ENCODE peak calls at places on chromosomes 2 and 18, in eight cellular contexts. J, T, W, S, R, H, V and N are unnamed samples.
A peak's percentile ranks its signal among the peaks of the same experiment; 100 is the strongest.

GRCh38 chr18:48801728-48802542 is 148.8 kb downstream of the SMAD7 start:
- DNase-seq in W (no peak), S (no peak), J (no peak), H (no peak), R (peak; percentile 2), T (no peak), V (no peak), N (no peak)

GRCh38 chr2:106649306-106649705 is 162.1 kb downstream of the CD8B2 start:
- DNase-seq in R (no peak), J (no peak), H (no peak), V (no peak), W (no peak), S (no peak), T (no peak), N (no peak)

GRCh38 chr2:237229905-237230304 is 144.2 kb downstream of the COPS8 start:
- DNase-seq in H (no peak), W (no peak), V (no peak), S (no peak), J (no peak), T (no peak), R (no peak), N (no peak)

GRCh38 chr2:15579641-15580040 is 12.0 kb upstream of the DDX1 start:
- DNase-seq in H (no peak), V (no peak), W (peak; percentile 25), J (no peak), R (no peak), T (peak; percentile 41), S (peak; percentile 45), N (no peak)

GRCh38 chr2:227079726-227080125 is 84.3 kb downstream of the COL4A4 start:
- DNase-seq in V (no peak), H (no peak), T (no peak), S (no peak), R (no peak), J (no peak), W (no peak), N (no peak)

GRCh38 chr2:187519419-187520120 is 34.7 kb downstream of the TFPI start:
- DNase-seq in R (peak; percentile 59), S (no peak), V (no peak), W (no peak), H (no peak), J (no peak), T (no peak), N (no peak)

GRCh38 chr2:4673025-4673489 is 969.7 kb downstream of the DCDC2C start:
- DNase-seq in J (no peak), S (no peak), H (no peak), W (peak; percentile 78), V (no peak), T (no peak), R (no peak), N (no peak)

GRCh38 chr2:121480826-121481225 is 49.9 kb upstream of the RNU4ATAC start:
- DNase-seq in W (no peak), H (no peak), V (no peak), S (no peak), T (peak; percentile 72), J (no peak), R (no peak), N (no peak)

GRCh38 chr2:105442056-105442455 is 43.2 kb upstream of the FHL2 start:
- DNase-seq in V (no peak), S (no peak), H (no peak), R (no peak), W (no peak), J (no peak), T (peak; percentile 47), N (no peak)

GRCh38 chr2:219713110-219713509 is 85.7 kb downstream of the SLC4A3 start:
- DNase-seq in V (peak; percentile 64), R (no peak), W (peak; percentile 36), H (no peak), T (peak; percentile 45), S (no peak), J (no peak), N (no peak)

GRCh38 chr2:214587442-214587841 is 176.6 kb downstream of the VWC2L start:
- DNase-seq in V (peak; percentile 7), H (no peak), J (no peak), S (peak; percentile 9), W (peak; percentile 9), R (peak; percentile 49), T (peak; percentile 22), N (no peak)

GRCh38 chr2:214593723-214594122 is 182.9 kb downstream of the VWC2L start:
- DNase-seq in S (no peak), W (peak; percentile 53), J (no peak), H (no peak), T (peak; percentile 38), R (peak; percentile 55), V (no peak), N (no peak)

DNA sequence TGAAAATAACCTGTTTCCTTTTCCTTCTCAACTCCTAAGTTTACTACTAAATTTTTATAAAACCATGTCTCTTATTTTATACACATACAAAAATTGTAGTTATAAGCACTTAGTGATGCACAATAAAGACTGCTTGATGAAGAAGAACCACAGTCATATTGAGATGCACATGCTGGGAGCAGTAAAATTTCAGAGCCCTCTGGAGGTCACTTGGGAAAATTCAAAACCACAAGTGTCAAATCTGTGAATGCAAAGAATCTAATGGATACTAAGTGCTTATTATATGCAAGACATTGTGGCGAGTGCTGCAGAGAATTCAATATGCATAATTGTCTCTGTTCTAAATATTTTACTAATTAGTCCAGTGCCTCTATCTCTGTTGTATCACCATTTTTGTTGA is 180.5 kb downstream of the VWC2L start:
- DNase-seq in R (no peak), T (peak; percentile 15), H (no peak), S (no peak), J (no peak), W (peak; percentile 7), V (no peak), N (no peak)
- TF ChIP-seq CTCF in R (no peak), T (peak; percentile 37), H (no peak), S (no peak), J (no peak), W (peak; percentile 17), V (peak; percentile 43), N (no peak)

GRCh38 chr18:27014841-27015240 is 149.3 kb upstream of the AQP4 start:
- DNase-seq in W (peak; percentile 8), S (no peak), J (no peak), T (no peak), R (no peak), V (no peak), H (no peak), N (no peak)

DNA sequence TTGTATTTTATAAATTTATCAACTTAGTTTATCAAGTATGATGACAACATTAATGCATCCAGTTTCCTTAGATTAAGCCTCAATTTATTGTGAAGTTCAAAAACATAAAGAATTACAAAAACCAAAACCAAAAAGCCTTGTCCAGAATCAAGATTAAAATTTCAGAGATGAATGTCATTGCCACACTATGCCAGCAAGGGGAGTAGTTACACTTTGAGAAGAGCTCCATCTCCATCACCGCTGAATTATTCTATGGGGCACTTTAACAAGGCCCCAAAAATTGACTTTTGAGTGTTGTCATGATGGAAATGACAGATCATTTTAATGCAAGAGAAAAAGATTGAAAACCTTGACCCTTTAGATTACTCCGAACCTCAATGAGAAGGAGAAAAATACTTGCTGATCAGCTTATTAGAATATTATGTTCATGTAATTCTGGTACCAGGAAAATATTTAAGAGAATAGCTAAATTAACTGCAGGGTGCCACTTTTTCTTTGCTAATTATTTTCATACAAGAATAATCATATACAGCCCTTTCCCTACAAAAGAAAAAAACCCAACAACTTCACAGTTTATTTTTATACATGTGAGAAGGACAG is 152.5 kb upstream of the AQP4 start:
- DNase-seq in T (peak; percentile 44), R (no peak), W (peak; percentile 19), V (peak; percentile 13), S (no peak), J (no peak), H (no peak), N (peak; percentile 8)
- TF ChIP-seq CTCF in T (peak; percentile 77), R (peak; percentile 22), W (peak; percentile 65), V (peak; percentile 82), S (peak; percentile 67), J (peak; percentile 50), H (no peak), N (peak; percentile 31)

GRCh38 chr18:13216092-13216582 is 2.4 kb upstream of the LDLRAD4 start:
- DNase-seq in W (peak; percentile 66), H (peak; percentile 50), T (peak; percentile 55), S (peak; percentile 58), J (no peak), V (peak; percentile 35), R (peak; percentile 51), N (peak; percentile 62)
- TF ChIP-seq CTCF in W (peak; percentile 91), H (peak; percentile 43), T (peak; percentile 63), S (peak; percentile 16), J (peak; percentile 81), V (peak; percentile 76), R (no peak), N (peak; percentile 33)

GRCh38 chr18:13019301-13019700 is 28.1 kb downstream of the CEP192 start:
- DNase-seq in R (no peak), S (no peak), J (no peak), T (peak; percentile 90), H (no peak), V (no peak), W (no peak), N (peak; percentile 24)

GRCh38 chr18:13014232-13014631 is 23.1 kb downstream of the CEP192 start:
- DNase-seq in H (no peak), W (no peak), R (no peak), T (no peak), V (no peak), S (no peak), J (no peak), N (no peak)

GRCh38 chr18:13017247-13017875 is 26.2 kb downstream of the CEP192 start:
- DNase-seq in V (no peak), J (no peak), T (no peak), R (no peak), W (no peak), H (no peak), S (no peak), N (no peak)

GRCh38 chr18:13014818-13015217 is 23.7 kb downstream of the CEP192 start:
- DNase-seq in S (no peak), T (no peak), R (no peak), J (no peak), H (no peak), V (no peak), W (no peak), N (no peak)

DNA sequence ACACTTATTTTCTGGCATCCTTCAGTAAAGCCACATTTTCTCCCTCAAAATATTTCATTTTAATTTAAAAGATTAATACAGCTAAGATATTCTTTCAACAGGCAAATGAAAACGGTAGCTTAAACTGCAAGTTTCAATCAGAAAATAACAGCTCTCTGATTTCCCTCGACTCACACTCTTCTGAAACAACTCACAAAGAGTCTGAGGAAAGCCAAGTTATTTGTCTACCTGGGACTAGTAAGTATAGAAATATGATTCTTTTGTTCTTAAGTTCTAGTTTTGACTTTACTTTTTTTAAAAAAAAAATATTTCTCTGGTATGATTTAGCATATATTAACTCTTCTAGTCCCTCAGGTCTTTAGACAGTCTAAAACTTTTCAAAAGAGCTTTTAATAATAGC is 27.2 kb downstream of the CEP192 start:
- DNase-seq in S (no peak), R (no peak), T (no peak), V (no peak), H (no peak), W (no peak), J (no peak), N (no peak)
- TF ChIP-seq CTCF in S (no peak), R (no peak), T (no peak), V (no peak), H (no peak), W (no peak), J (no peak), N (no peak)

DNA sequence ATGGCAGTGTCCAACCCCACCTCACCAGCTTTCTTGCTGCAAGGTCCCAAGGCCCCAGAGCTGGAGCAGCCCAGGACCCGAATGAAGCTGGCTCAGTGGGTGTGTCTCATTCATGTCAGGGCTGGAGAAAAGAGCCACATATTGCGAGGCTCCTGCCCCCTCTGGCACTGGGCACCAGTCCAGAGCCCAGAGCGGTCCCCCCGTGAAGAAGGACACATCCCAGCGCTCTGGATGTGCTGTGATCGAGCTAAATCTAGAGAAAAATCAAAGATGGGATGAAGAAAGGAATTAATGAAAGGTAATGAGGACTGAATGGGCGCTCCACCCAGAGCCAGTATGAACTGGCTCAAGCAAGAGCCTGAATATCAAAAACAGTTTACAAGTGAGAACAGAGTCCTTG is 13.3 kb upstream of the MPV17 start:
- DNase-seq in W (no peak), V (no peak), R (no peak), S (no peak), J (no peak), H (no peak), T (no peak), N (no peak)
- TF ChIP-seq CTCF in W (no peak), V (no peak), R (no peak), S (no peak), J (no peak), H (no peak), T (no peak), N (no peak)